ENCODE peak calls at places on chromosomes 6 and 20, in nine cellular contexts. One of them, this sample, is unnamed.

GRCh38 chr6:41200296-41200900 is 551 bp downstream of the TREML2 start:
- DNase-seq in coronary artery: no peak
- DNase-seq in astrocyte: no peak
- DNase-seq in astrocyte of the spinal cord: no peak
- DNase-seq in GM06990: peak
- DNase-seq in left ventricle myocardium inferior: no peak
- DNase-seq in BE2C: no peak
- DNase-seq in HCT116: no peak
- DNase-seq in RWPE1: no peak
- DNase-seq in this sample: peak

GRCh38 chr6:139381216-139381615 is 6.8 kb upstream of the CITED2 start:
- DNase-seq in coronary artery: no peak
- DNase-seq in astrocyte: peak
- DNase-seq in astrocyte of the spinal cord: no peak
- DNase-seq in GM06990: no peak
- DNase-seq in left ventricle myocardium inferior: no peak
- DNase-seq in BE2C: no peak
- DNase-seq in HCT116: no peak
- DNase-seq in RWPE1: no peak
- DNase-seq in this sample: no peak

GRCh38 chr6:42260424-42260888 is 42.8 kb upstream of the MRPS10 start:
- DNase-seq in coronary artery: peak
- DNase-seq in astrocyte: no peak
- DNase-seq in astrocyte of the spinal cord: no peak
- DNase-seq in GM06990: no peak
- DNase-seq in left ventricle myocardium inferior: no peak
- DNase-seq in BE2C: peak
- DNase-seq in HCT116: peak
- DNase-seq in RWPE1: no peak
- DNase-seq in this sample: no peak

GRCh38 chr6:81969814-81970213 is 217.3 kb upstream of the TENT5A start:
- DNase-seq in coronary artery: no peak
- DNase-seq in astrocyte: no peak
- DNase-seq in astrocyte of the spinal cord: no peak
- DNase-seq in GM06990: no peak
- DNase-seq in left ventricle myocardium inferior: no peak
- DNase-seq in BE2C: peak
- DNase-seq in HCT116: no peak
- DNase-seq in RWPE1: no peak
- DNase-seq in this sample: no peak

GRCh38 chr6:144351741-144352140 is 66.6 kb downstream of the UTRN start:
- DNase-seq in coronary artery: no peak
- DNase-seq in astrocyte: peak
- DNase-seq in astrocyte of the spinal cord: peak
- DNase-seq in GM06990: no peak
- DNase-seq in left ventricle myocardium inferior: no peak
- DNase-seq in BE2C: no peak
- DNase-seq in HCT116: no peak
- DNase-seq in RWPE1: no peak
- DNase-seq in this sample: no peak

GRCh38 chr20:9068232-9068781 is 580 bp upstream of the PLCB4 start:
- DNase-seq in coronary artery: peak
- DNase-seq in astrocyte: peak
- DNase-seq in astrocyte of the spinal cord: no peak
- DNase-seq in GM06990: no peak
- DNase-seq in left ventricle myocardium inferior: peak
- DNase-seq in BE2C: peak
- DNase-seq in HCT116: no peak
- DNase-seq in RWPE1: peak
- DNase-seq in this sample: peak

GRCh38 chr20:16760431-16761304 is 12.5 kb downstream of the OTOR start:
- DNase-seq in coronary artery: no peak
- DNase-seq in astrocyte: no peak
- DNase-seq in astrocyte of the spinal cord: no peak
- DNase-seq in GM06990: no peak
- DNase-seq in left ventricle myocardium inferior: no peak
- DNase-seq in BE2C: no peak
- DNase-seq in HCT116: no peak
- DNase-seq in RWPE1: no peak
- DNase-seq in this sample: no peak

GRCh38 chr6:95768539-95768938 is 191.2 kb downstream of the MANEA start:
- DNase-seq in coronary artery: no peak
- DNase-seq in astrocyte: no peak
- DNase-seq in astrocyte of the spinal cord: no peak
- DNase-seq in GM06990: no peak
- DNase-seq in left ventricle myocardium inferior: no peak
- DNase-seq in BE2C: no peak
- DNase-seq in HCT116: no peak
- DNase-seq in RWPE1: no peak
- DNase-seq in this sample: no peak

GRCh38 chr6:17169291-17169690 is 67.4 kb downstream of the STMND1 start:
- DNase-seq in coronary artery: no peak
- DNase-seq in astrocyte: no peak
- DNase-seq in astrocyte of the spinal cord: no peak
- DNase-seq in GM06990: no peak
- DNase-seq in left ventricle myocardium inferior: no peak
- DNase-seq in BE2C: no peak
- DNase-seq in HCT116: no peak
- DNase-seq in RWPE1: no peak
- DNase-seq in this sample: no peak

GRCh38 chr6:168903638-168904345 is 349.9 kb downstream of the THBS2 start:
- DNase-seq in coronary artery: no peak
- DNase-seq in astrocyte: no peak
- DNase-seq in astrocyte of the spinal cord: no peak
- DNase-seq in GM06990: no peak
- DNase-seq in left ventricle myocardium inferior: no peak
- DNase-seq in BE2C: no peak
- DNase-seq in HCT116: no peak
- DNase-seq in RWPE1: no peak
- DNase-seq in this sample: no peak

GRCh38 chr20:6231551-6231950 is 108.7 kb upstream of the FERMT1 start:
- DNase-seq in coronary artery: no peak
- DNase-seq in astrocyte: peak
- DNase-seq in astrocyte of the spinal cord: peak
- DNase-seq in GM06990: no peak
- DNase-seq in left ventricle myocardium inferior: no peak
- DNase-seq in BE2C: no peak
- DNase-seq in HCT116: no peak
- DNase-seq in RWPE1: peak
- DNase-seq in this sample: no peak

GRCh38 chr6:153965996-153966395 is 73.0 kb upstream of the OPRM1 start:
- DNase-seq in coronary artery: no peak
- DNase-seq in astrocyte: peak
- DNase-seq in astrocyte of the spinal cord: peak
- DNase-seq in GM06990: no peak
- DNase-seq in left ventricle myocardium inferior: no peak
- DNase-seq in BE2C: no peak
- DNase-seq in HCT116: no peak
- DNase-seq in RWPE1: no peak
- DNase-seq in this sample: no peak

GRCh38 chr20:51542033-51542893 is at the start of gene NFATC2:
- DNase-seq in coronary artery: no peak
- DNase-seq in astrocyte: no peak
- DNase-seq in astrocyte of the spinal cord: no peak
- DNase-seq in GM06990: peak
- DNase-seq in left ventricle myocardium inferior: peak
- DNase-seq in BE2C: no peak
- DNase-seq in HCT116: no peak
- DNase-seq in RWPE1: peak
- DNase-seq in this sample: no peak

GRCh38 chr6:95431637-95432228 is 145.6 kb upstream of the MANEA start:
- DNase-seq in coronary artery: no peak
- DNase-seq in astrocyte: peak
- DNase-seq in astrocyte of the spinal cord: peak
- DNase-seq in GM06990: peak
- DNase-seq in left ventricle myocardium inferior: no peak
- DNase-seq in BE2C: peak
- DNase-seq in HCT116: peak
- DNase-seq in RWPE1: peak
- DNase-seq in this sample: no peak

GRCh38 chr6:1262704-1263038 is 49.2 kb upstream of the FOXQ1 start:
- DNase-seq in coronary artery: no peak
- DNase-seq in astrocyte: no peak
- DNase-seq in astrocyte of the spinal cord: no peak
- DNase-seq in GM06990: no peak
- DNase-seq in left ventricle myocardium inferior: no peak
- DNase-seq in BE2C: no peak
- DNase-seq in HCT116: no peak
- DNase-seq in RWPE1: no peak
- DNase-seq in this sample: no peak

GRCh38 chr6:143772110-143772509 is 71.0 kb upstream of the LTV1 start:
- DNase-seq in coronary artery: no peak
- DNase-seq in astrocyte: no peak
- DNase-seq in astrocyte of the spinal cord: no peak
- DNase-seq in GM06990: no peak
- DNase-seq in left ventricle myocardium inferior: no peak
- DNase-seq in BE2C: no peak
- DNase-seq in HCT116: no peak
- DNase-seq in RWPE1: no peak
- DNase-seq in this sample: no peak

GRCh38 chr6:35945650-35946025 is 24.7 kb upstream of the SRPK1 start:
- DNase-seq in coronary artery: no peak
- DNase-seq in astrocyte: no peak
- DNase-seq in astrocyte of the spinal cord: no peak
- DNase-seq in GM06990: no peak
- DNase-seq in left ventricle myocardium inferior: no peak
- DNase-seq in BE2C: no peak
- DNase-seq in HCT116: no peak
- DNase-seq in RWPE1: no peak
- DNase-seq in this sample: no peak

GRCh38 chr6:35943390-35943789 is 22.5 kb upstream of the SRPK1 start:
- DNase-seq in coronary artery: no peak
- DNase-seq in astrocyte: no peak
- DNase-seq in astrocyte of the spinal cord: no peak
- DNase-seq in GM06990: no peak
- DNase-seq in left ventricle myocardium inferior: no peak
- DNase-seq in BE2C: no peak
- DNase-seq in HCT116: no peak
- DNase-seq in RWPE1: no peak
- DNase-seq in this sample: no peak

GRCh38 chr6:35954335-35954734 is 33.4 kb upstream of the SRPK1 start:
- DNase-seq in coronary artery: no peak
- DNase-seq in astrocyte: no peak
- DNase-seq in astrocyte of the spinal cord: no peak
- DNase-seq in GM06990: no peak
- DNase-seq in left ventricle myocardium inferior: no peak
- DNase-seq in BE2C: no peak
- DNase-seq in HCT116: no peak
- DNase-seq in RWPE1: no peak
- DNase-seq in this sample: no peak

DNA sequence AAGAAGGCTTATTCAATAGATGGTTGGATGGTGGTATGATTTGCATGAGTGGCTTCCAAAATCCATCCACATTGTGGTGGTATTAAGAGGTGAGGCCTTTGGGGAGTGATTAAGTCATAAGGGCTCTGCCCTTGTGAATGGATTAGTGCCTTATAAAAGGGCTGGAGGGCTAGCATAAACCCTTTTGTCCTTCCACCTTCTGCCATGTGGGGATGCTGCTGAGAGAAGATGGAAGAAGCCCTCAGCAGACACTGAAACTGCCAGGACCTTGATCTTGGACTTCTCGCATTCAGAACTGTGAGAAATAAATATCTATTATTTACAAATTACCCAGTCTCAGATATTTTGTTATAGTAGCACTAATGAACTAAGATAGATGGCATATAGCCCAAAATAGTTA is 27.8 kb upstream of the SRPK1 start:
- DNase-seq in coronary artery: no peak
- DNase-seq in astrocyte: no peak
- DNase-seq in astrocyte of the spinal cord: peak
- DNase-seq in GM06990: no peak
- DNase-seq in left ventricle myocardium inferior: no peak
- DNase-seq in BE2C: peak
- DNase-seq in HCT116: peak
- DNase-seq in RWPE1: no peak
- DNase-seq in this sample: no peak
- TF ChIP-seq CTCF in coronary artery: no peak
- TF ChIP-seq CTCF in astrocyte: peak
- TF ChIP-seq CTCF in astrocyte of the spinal cord: peak
- TF ChIP-seq CTCF in GM06990: peak
- TF ChIP-seq CTCF in left ventricle myocardium inferior: no peak
- TF ChIP-seq CTCF in BE2C: peak
- TF ChIP-seq CTCF in HCT116: peak
- TF ChIP-seq CTCF in RWPE1: no peak
- TF ChIP-seq CTCF in this sample: peak

DNA sequence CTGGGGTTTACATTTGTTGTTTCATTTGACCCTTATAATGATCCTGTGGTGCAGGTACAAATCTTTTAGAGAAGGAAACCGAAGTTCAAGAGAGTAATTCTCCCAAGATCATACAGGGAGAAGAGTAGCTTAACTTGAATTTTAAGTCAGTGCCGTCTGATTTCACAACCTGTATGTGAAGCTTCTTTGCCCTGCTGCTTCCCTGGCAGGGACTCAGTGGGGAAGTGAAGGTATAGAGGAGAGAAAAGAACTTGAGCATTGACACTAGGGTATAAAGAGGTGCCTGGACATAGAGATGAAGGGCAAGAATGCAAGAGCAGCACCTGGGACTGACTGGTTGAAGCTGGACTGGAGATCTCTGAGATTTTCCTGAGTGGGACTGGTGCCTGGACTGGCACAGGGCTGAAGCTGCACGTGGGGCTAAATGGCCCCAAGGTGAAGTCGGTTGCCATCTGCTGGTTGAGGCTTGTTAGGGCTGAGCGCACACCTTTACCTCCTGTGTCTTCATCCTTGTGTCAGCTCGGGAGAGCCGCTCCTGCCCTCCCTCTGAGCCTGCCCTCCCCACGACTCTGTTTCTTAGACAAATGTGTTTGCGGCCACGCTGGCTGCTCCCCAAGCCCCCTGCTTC is 41.8 kb downstream of the FARS2 start:
- DNase-seq in coronary artery: no peak
- DNase-seq in astrocyte: no peak
- DNase-seq in astrocyte of the spinal cord: peak
- DNase-seq in GM06990: peak
- DNase-seq in left ventricle myocardium inferior: peak
- DNase-seq in BE2C: peak
- DNase-seq in HCT116: peak
- DNase-seq in RWPE1: peak
- DNase-seq in this sample: no peak
- TF ChIP-seq CTCF in coronary artery: no peak
- TF ChIP-seq CTCF in astrocyte: no peak
- TF ChIP-seq CTCF in astrocyte of the spinal cord: peak
- TF ChIP-seq CTCF in GM06990: peak
- TF ChIP-seq CTCF in left ventricle myocardium inferior: peak
- TF ChIP-seq CTCF in BE2C: peak
- TF ChIP-seq CTCF in HCT116: peak
- TF ChIP-seq CTCF in RWPE1: peak
- TF ChIP-seq CTCF in this sample: peak

GRCh38 chr6:136249811-136250685 is at the start of gene MTFR2:
- DNase-seq in coronary artery: peak
- DNase-seq in astrocyte: peak
- DNase-seq in astrocyte of the spinal cord: peak
- DNase-seq in GM06990: peak
- DNase-seq in left ventricle myocardium inferior: peak
- DNase-seq in BE2C: peak
- DNase-seq in HCT116: peak
- DNase-seq in RWPE1: peak
- DNase-seq in this sample: peak
- TF ChIP-seq CTCF in coronary artery: no peak
- TF ChIP-seq CTCF in astrocyte: no peak
- TF ChIP-seq CTCF in astrocyte of the spinal cord: no peak
- TF ChIP-seq CTCF in GM06990: no peak
- TF ChIP-seq CTCF in left ventricle myocardium inferior: no peak
- TF ChIP-seq CTCF in BE2C: no peak
- TF ChIP-seq CTCF in HCT116: no peak
- TF ChIP-seq CTCF in RWPE1: no peak
- TF ChIP-seq CTCF in this sample: no peak

GRCh38 chr6:101114703-101115102 is 233.6 kb upstream of the ASCC3 start:
- DNase-seq in coronary artery: no peak
- DNase-seq in astrocyte: peak
- DNase-seq in astrocyte of the spinal cord: peak
- DNase-seq in GM06990: no peak
- DNase-seq in left ventricle myocardium inferior: no peak
- DNase-seq in BE2C: peak
- DNase-seq in HCT116: peak
- DNase-seq in RWPE1: peak
- DNase-seq in this sample: no peak
- TF ChIP-seq CTCF in coronary artery: peak
- TF ChIP-seq CTCF in astrocyte: peak
- TF ChIP-seq CTCF in astrocyte of the spinal cord: peak
- TF ChIP-seq CTCF in GM06990: peak
- TF ChIP-seq CTCF in left ventricle myocardium inferior: peak
- TF ChIP-seq CTCF in BE2C: peak
- TF ChIP-seq CTCF in HCT116: peak
- TF ChIP-seq CTCF in RWPE1: peak
- TF ChIP-seq CTCF in this sample: peak